ENCODE peak calls at places on chromosomes 12 and 14, in ten cellular contexts. X is mesenchymal stem cell, B is H4, G is nephron progenitor cell, S is PC-9, C is smooth muscle cell of the brain vasculature, Z is Kasumi-1, K is astrocyte, H is bronchial epithelial cell, J is H7. Q is an unnamed sample.

GRCh38 chr14:34161351-34162169 is 210.7 kb upstream of the EGLN3 start:
- DNase-seq in X (no peak), B (no peak), G (no peak), S (peak; percentile 16), C (no peak), Z (no peak), K (peak; percentile 12), H (peak; percentile 92), J (no peak), Q (no peak)

GRCh38 chr14:64060648-64061096 is 207.9 kb downstream of the SYNE2 start:
- DNase-seq in X (no peak), B (peak; percentile 18), G (peak; percentile 33), S (peak; percentile 11), C (no peak), Z (no peak), K (no peak), H (peak; percentile 98), J (peak; percentile 67), Q (peak; percentile 93)

GRCh38 chr12:52585951-52586350 is 12.3 kb upstream of the KRT74 start:
- DNase-seq in X (no peak), B (no peak), G (no peak), S (no peak), C (no peak), Z (no peak), K (no peak), H (no peak), J (no peak), Q (no peak)

GRCh38 chr12:124828264-124829007 is 35.2 kb downstream of the SCARB1 start:
- DNase-seq in X (peak; percentile 42), B (peak; percentile 49), G (no peak), S (peak; percentile 62), C (no peak), Z (no peak), K (peak; percentile 78), H (peak; percentile 73), J (no peak), Q (peak; percentile 73)

GRCh38 chr14:91891721-91892220 is 24.4 kb upstream of the TC2N start:
- DNase-seq in X (no peak), B (no peak), G (no peak), S (no peak), C (no peak), Z (no peak), K (peak; percentile 70), H (no peak), J (no peak), Q (no peak)

GRCh38 chr12:79547044-79547734 is 143.6 kb downstream of the PAWR start:
- DNase-seq in X (no peak), B (peak; percentile 50), G (peak; percentile 16), S (peak; percentile 88), C (no peak), Z (no peak), K (peak; percentile 92), H (peak; percentile 98), J (peak; percentile 65), Q (peak; percentile 94)

GRCh38 chr12:9027156-9027555 is 37.8 kb downstream of the KLRG1 start:
- DNase-seq in X (no peak), B (no peak), G (no peak), S (no peak), C (no peak), Z (no peak), K (no peak), H (peak; percentile 6), J (no peak), Q (no peak)

GRCh38 chr14:57831981-57832380 is 33.9 kb downstream of the SLC35F4 start:
- DNase-seq in X (no peak), B (no peak), G (peak; percentile 8), S (no peak), C (no peak), Z (no peak), K (no peak), H (peak; percentile 35), J (peak; percentile 21), Q (peak; percentile 84)

GRCh38 chr14:37994846-37995372 is 212.8 kb upstream of the SSTR1 start:
- DNase-seq in X (no peak), B (no peak), G (no peak), S (no peak), C (no peak), Z (no peak), K (no peak), H (no peak), J (no peak), Q (peak; percentile 47)

GRCh38 chr12:64790166-64790565 is 31.0 kb upstream of the GNS start:
- DNase-seq in X (no peak), B (no peak), G (no peak), S (no peak), C (no peak), Z (no peak), K (no peak), H (no peak), J (no peak), Q (no peak)

GRCh38 chr12:52949413-52950331 is 754 bp downstream of the KRT18 start:
- DNase-seq in X (peak; percentile 97), B (peak; percentile 99), G (peak; percentile 23), S (peak; percentile 61), C (peak; percentile 61), Z (no peak), K (peak; percentile 95), H (peak; percentile 95), J (peak; percentile 82), Q (peak; percentile 92)

GRCh38 chr14:79544671-79545070 is 666.6 kb downstream of the DIO2 start:
- DNase-seq in X (peak; percentile 8), B (no peak), G (no peak), S (no peak), C (no peak), Z (no peak), K (peak; percentile 98), H (no peak), J (no peak), Q (no peak)

GRCh38 chr14:75252254-75252837 is 26.3 kb upstream of the FOS start:
- DNase-seq in X (no peak), B (no peak), G (no peak), S (peak; percentile 83), C (no peak), Z (no peak), K (no peak), H (peak; percentile 97), J (no peak), Q (no peak)

GRCh38 chr12:28457785-28458184 is 267.5 kb downstream of the CCDC91 start:
- DNase-seq in X (peak; percentile 32), B (peak; percentile 40), G (no peak), S (no peak), C (no peak), Z (no peak), K (peak; percentile 84), H (no peak), J (no peak), Q (no peak)

GRCh38 chr12:42237853-42238239 is 202 bp downstream of the YAF2 start:
- DNase-seq in X (no peak), B (no peak), G (no peak), S (no peak), C (no peak), Z (no peak), K (no peak), H (no peak), J (no peak), Q (no peak)

GRCh38 chr14:82387699-82388098 is 854.0 kb upstream of the SEL1L start:
- DNase-seq in X (no peak), B (no peak), G (no peak), S (no peak), C (no peak), Z (no peak), K (peak; percentile 0), H (peak; percentile 8), J (no peak), Q (no peak)

GRCh38 chr12:6548556-6549378 is 7.1 kb downstream of the IFFO1 start:
- DNase-seq in X (peak; percentile 73), B (no peak), G (no peak), S (no peak), C (no peak), Z (no peak), K (peak; percentile 78), H (peak; percentile 67), J (peak; percentile 19), Q (no peak)

GRCh38 chr12:52633383-52633782 is 15.0 kb upstream of the KRT73 start:
- DNase-seq in X (no peak), B (no peak), G (no peak), S (no peak), C (no peak), Z (peak; percentile 2), K (no peak), H (no peak), J (no peak), Q (peak; percentile 33)